ENCODE peak calls at places on chromosome 6, in four cellular contexts. One of them, this sample, is unnamed.

GRCh38 chr6:128882560-128882959 is 378 bp upstream of the LAMA2 start:
- DNase-seq in NCI-H1436: no peak
- DNase-seq in right lobe of liver: no peak
- DNase-seq in DMS153: no peak
- DNase-seq in this sample: no peak

GRCh38 chr6:73145690-73146089 is 79.6 kb downstream of the KHDC1L start:
- DNase-seq in DMS153: no peak
- DNase-seq in NCI-H1436: no peak
- DNase-seq in right lobe of liver: no peak
- DNase-seq in this sample: no peak

GRCh38 chr6:27040244-27041042 is 207.1 kb upstream of the PRSS16 start:
- DNase-seq in DMS153: no peak
- DNase-seq in right lobe of liver: no peak
- DNase-seq in NCI-H1436: no peak
- DNase-seq in this sample: no peak

GRCh38 chr6:37432916-37433656 is at the start of gene CMTR1:
- DNase-seq in NCI-H1436: peak; percentile 84
- DNase-seq in right lobe of liver: peak; percentile 96
- DNase-seq in DMS153: peak; percentile 58
- DNase-seq in this sample: peak; percentile 95

GRCh38 chr6:98335594-98335993 is 498.8 kb upstream of the POU3F2 start:
- DNase-seq in right lobe of liver: no peak
- DNase-seq in DMS153: no peak
- DNase-seq in NCI-H1436: no peak
- DNase-seq in this sample: no peak

GRCh38 chr6:54440549-54440948 is 132.3 kb downstream of the TINAG start:
- DNase-seq in NCI-H1436: no peak
- DNase-seq in right lobe of liver: no peak
- DNase-seq in DMS153: no peak
- DNase-seq in this sample: no peak

GRCh38 chr6:135475292-135475886 is 22.2 kb downstream of the AHI1 start:
- DNase-seq in right lobe of liver: no peak
- DNase-seq in DMS153: no peak
- DNase-seq in NCI-H1436: no peak
- DNase-seq in this sample: no peak

GRCh38 chr6:32244946-32245398 is 21.1 kb upstream of the NOTCH4 start:
- DNase-seq in NCI-H1436: peak; percentile 30
- DNase-seq in DMS153: no peak
- DNase-seq in right lobe of liver: peak; percentile 75
- DNase-seq in this sample: peak; percentile 61

GRCh38 chr6:170052991-170053821 is 237.7 kb downstream of the DLL1 start:
- DNase-seq in DMS153: no peak
- DNase-seq in right lobe of liver: peak; percentile 42
- DNase-seq in NCI-H1436: no peak
- DNase-seq in this sample: no peak

GRCh38 chr6:35487653-35488516 is 9.0 kb downstream of the TEAD3 start:
- DNase-seq in NCI-H1436: no peak
- DNase-seq in DMS153: peak; percentile 30
- DNase-seq in right lobe of liver: no peak
- DNase-seq in this sample: no peak

GRCh38 chr6:28490191-28490890 is 25.3 kb downstream of the GPX6 start:
- DNase-seq in right lobe of liver: no peak
- DNase-seq in NCI-H1436: no peak
- DNase-seq in DMS153: no peak
- DNase-seq in this sample: no peak

GRCh38 chr6:161434921-161435411 is 161.1 kb upstream of the AGPAT4 start:
- DNase-seq in right lobe of liver: no peak
- DNase-seq in DMS153: no peak
- DNase-seq in NCI-H1436: no peak
- DNase-seq in this sample: no peak